ENCODE peak calls at places on chromosomes 16 and 17, in four cellular contexts. One of them, this sample, is unnamed.

GRCh38 chr17:63928172-63928666 is 3.9 kb downstream of the CD79B start:
- DNase-seq in GM23338: no peak
- DNase-seq in astrocyte: no peak
- DNase-seq in fibroblast of lung: no peak
- DNase-seq in this sample: no peak

GRCh38 chr17:9928601-9929341 is 23.7 kb upstream of the RCVRN start:
- DNase-seq in GM23338: peak
- DNase-seq in astrocyte: peak
- DNase-seq in fibroblast of lung: peak
- DNase-seq in this sample: no peak

GRCh38 chr17:82882715-82883446 is 43.1 kb upstream of the ZNF750 start:
- DNase-seq in astrocyte: no peak
- DNase-seq in GM23338: no peak
- DNase-seq in fibroblast of lung: no peak
- DNase-seq in this sample: no peak

GRCh38 chr16:27243725-27244362 is 24.7 kb downstream of the NSMCE1 start:
- DNase-seq in GM23338: no peak
- DNase-seq in fibroblast of lung: no peak
- DNase-seq in astrocyte: no peak
- DNase-seq in this sample: no peak

GRCh38 chr17:78359216-78359935 is 501 bp downstream of the SOCS3 start:
- DNase-seq in astrocyte: no peak
- DNase-seq in GM23338: peak
- DNase-seq in fibroblast of lung: peak
- DNase-seq in this sample: peak

GRCh38 chr17:58728831-58729230 is 26.8 kb upstream of the PPM1E start:
- DNase-seq in astrocyte: peak
- DNase-seq in fibroblast of lung: peak
- DNase-seq in GM23338: no peak
- DNase-seq in this sample: no peak

GRCh38 chr17:63984651-63985386 is 12.1 kb upstream of the SCN4A start:
- DNase-seq in fibroblast of lung: peak
- DNase-seq in astrocyte: peak
- DNase-seq in GM23338: no peak
- DNase-seq in this sample: peak

GRCh38 chr17:46159686-46160085 is 33.5 kb downstream of the KANSL1 start:
- DNase-seq in fibroblast of lung: peak
- DNase-seq in astrocyte: peak
- DNase-seq in GM23338: no peak
- DNase-seq in this sample: peak

GRCh38 chr16:81567987-81568748 is 123.6 kb downstream of the CMIP start:
- DNase-seq in astrocyte: peak
- DNase-seq in fibroblast of lung: peak
- DNase-seq in GM23338: no peak
- DNase-seq in this sample: peak

GRCh38 chr16:54287018-54287757 is 601 bp upstream of the IRX3 start:
- DNase-seq in GM23338: peak
- DNase-seq in astrocyte: no peak
- DNase-seq in fibroblast of lung: no peak
- DNase-seq in this sample: peak

GRCh38 chr16:71746442-71747046 is 22.0 kb upstream of the PHLPP2 start:
- DNase-seq in GM23338: peak
- DNase-seq in fibroblast of lung: peak
- DNase-seq in astrocyte: peak
- DNase-seq in this sample: no peak

GRCh38 chr17:40646791-40647548 is 648 bp downstream of the SMARCE1 start:
- DNase-seq in astrocyte: peak
- DNase-seq in GM23338: peak
- DNase-seq in fibroblast of lung: peak
- DNase-seq in this sample: peak

GRCh38 chr16:10827691-10828341 is 9.2 kb upstream of the TVP23A start:
- DNase-seq in astrocyte: peak
- DNase-seq in GM23338: no peak
- DNase-seq in fibroblast of lung: peak
- DNase-seq in this sample: peak

GRCh38 chr17:45338023-45338781 is 21.4 kb upstream of the MAP3K14 start:
- DNase-seq in fibroblast of lung: no peak
- DNase-seq in astrocyte: no peak
- DNase-seq in GM23338: no peak
- DNase-seq in this sample: peak

GRCh38 chr16:9687737-9688319 is 494.4 kb downstream of the GRIN2A start:
- DNase-seq in fibroblast of lung: no peak
- DNase-seq in GM23338: no peak
- DNase-seq in astrocyte: no peak
- DNase-seq in this sample: no peak

GRCh38 chr16:48877946-48878345 is 268.0 kb upstream of the N4BP1 start:
- DNase-seq in fibroblast of lung: no peak
- DNase-seq in astrocyte: no peak
- DNase-seq in GM23338: no peak
- DNase-seq in this sample: no peak
- H3K4me2 ChIP-seq in fibroblast of lung: no peak
- H3K4me2 ChIP-seq in astrocyte: no peak
- H3K4me2 ChIP-seq in GM23338: no peak
- H3K4me2 ChIP-seq in this sample: no peak

DNA sequence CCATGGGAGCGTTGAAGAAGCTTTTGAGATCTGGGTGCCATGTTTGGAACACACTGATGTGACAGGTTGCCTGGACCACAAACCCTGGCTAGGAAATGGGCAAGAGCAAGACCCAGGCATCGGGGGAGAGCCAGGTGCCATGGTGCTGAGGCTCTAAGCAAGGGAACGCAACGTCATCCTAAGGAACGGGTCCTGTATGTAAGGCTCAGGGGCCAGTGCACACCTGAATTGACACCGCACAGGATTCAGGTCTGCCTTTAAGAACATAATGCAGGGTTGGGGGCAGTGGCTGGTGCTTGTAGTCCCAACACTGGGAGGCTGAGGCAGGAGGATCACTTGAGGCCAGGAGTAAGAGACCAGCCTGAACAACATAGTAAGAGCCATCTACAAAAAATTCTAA is 10.8 kb downstream of the PSMD7 start:
- DNase-seq in fibroblast of lung: no peak
- DNase-seq in astrocyte: no peak
- DNase-seq in GM23338: no peak
- DNase-seq in this sample: no peak
- H3K4me2 ChIP-seq in fibroblast of lung: no peak
- H3K4me2 ChIP-seq in astrocyte: no peak
- H3K4me2 ChIP-seq in GM23338: no peak
- H3K4me2 ChIP-seq in this sample: no peak

DNA sequence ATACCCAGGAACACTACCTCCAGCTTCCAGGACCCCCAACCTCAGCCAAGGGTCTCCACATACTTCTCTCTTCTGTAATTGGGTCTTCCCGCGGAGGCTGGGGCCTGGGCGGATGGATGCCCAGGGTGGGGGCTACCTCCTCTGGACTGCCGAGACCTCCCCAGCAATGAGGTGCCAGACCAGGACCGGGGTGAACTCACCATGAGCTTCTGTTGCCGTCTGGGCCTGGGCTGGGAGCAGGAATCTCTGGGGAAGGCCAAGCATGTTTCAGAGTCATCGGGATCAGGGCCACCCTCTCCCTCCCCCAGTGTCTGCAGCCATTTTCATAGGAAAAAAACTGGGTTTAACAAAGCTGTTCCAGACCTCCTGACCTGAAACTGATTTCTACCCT is 10.3 kb upstream of the BAHCC1 start:
- DNase-seq in GM23338: no peak
- DNase-seq in astrocyte: no peak
- DNase-seq in fibroblast of lung: no peak
- DNase-seq in this sample: no peak
- H3K4me2 ChIP-seq in GM23338: no peak
- H3K4me2 ChIP-seq in astrocyte: no peak
- H3K4me2 ChIP-seq in fibroblast of lung: no peak
- H3K4me2 ChIP-seq in this sample: no peak

GRCh38 chr16:3846595-3847091 is 33.9 kb downstream of the CREBBP start:
- DNase-seq in GM23338: no peak
- DNase-seq in fibroblast of lung: no peak
- DNase-seq in astrocyte: no peak
- DNase-seq in this sample: no peak
- H3K4me2 ChIP-seq in GM23338: no peak
- H3K4me2 ChIP-seq in fibroblast of lung: no peak
- H3K4me2 ChIP-seq in astrocyte: no peak
- H3K4me2 ChIP-seq in this sample: no peak

GRCh38 chr16:46732561-46732960 is 15.6 kb downstream of the MYLK3 start:
- DNase-seq in fibroblast of lung: no peak
- DNase-seq in astrocyte: no peak
- DNase-seq in GM23338: no peak
- DNase-seq in this sample: no peak
- H3K4me2 ChIP-seq in fibroblast of lung: no peak
- H3K4me2 ChIP-seq in astrocyte: no peak
- H3K4me2 ChIP-seq in GM23338: no peak
- H3K4me2 ChIP-seq in this sample: no peak

GRCh38 chr16:77541131-77541530 is 106.3 kb upstream of the ADAMTS18 start:
- DNase-seq in GM23338: peak
- DNase-seq in fibroblast of lung: no peak
- DNase-seq in astrocyte: no peak
- DNase-seq in this sample: no peak

GRCh38 chr16:77539336-77539735 is 104.5 kb upstream of the ADAMTS18 start:
- DNase-seq in GM23338: no peak
- DNase-seq in astrocyte: peak
- DNase-seq in fibroblast of lung: peak
- DNase-seq in this sample: no peak

DNA sequence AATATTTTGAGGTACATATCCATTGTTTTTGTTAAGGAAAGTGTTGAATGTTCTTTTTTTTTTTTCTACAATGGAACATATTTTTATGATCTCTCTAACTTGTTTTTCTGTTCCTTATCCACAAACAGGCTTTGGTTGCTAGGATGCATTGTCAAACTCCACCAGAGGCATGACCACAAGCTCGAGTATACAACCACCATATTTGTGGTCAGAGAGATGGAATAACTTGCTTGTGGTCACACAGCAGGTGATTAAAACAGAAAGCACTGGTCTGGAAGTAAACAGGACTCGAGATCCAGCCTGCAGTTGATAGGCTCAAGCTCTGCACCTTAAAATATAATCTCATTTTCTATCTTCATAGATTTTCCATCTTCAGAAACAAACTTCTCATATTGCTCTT is 105.8 kb upstream of the ADAMTS18 start:
- DNase-seq in fibroblast of lung: peak
- DNase-seq in astrocyte: peak
- DNase-seq in GM23338: no peak
- DNase-seq in this sample: no peak
- H3K4me2 ChIP-seq in fibroblast of lung: no peak
- H3K4me2 ChIP-seq in astrocyte: no peak
- H3K4me2 ChIP-seq in GM23338: no peak
- H3K4me2 ChIP-seq in this sample: no peak